ENCODE peak calls at places on chromosomes 13 and 19, in four cellular contexts. M, I, U and K are unnamed samples.

GRCh38 chr19:23716792-23717191 is 29.8 kb upstream of the ZNF675 start:
- DNase-seq in U (no peak), I (no peak), M (peak; percentile 36), K (no peak)

GRCh38 chr13:63481334-63481733 is 2065.7 kb upstream of the PCDH20 start:
- DNase-seq in I (no peak), M (peak; percentile 21), U (no peak), K (no peak)

GRCh38 chr19:44111910-44112463 is 1.2 kb upstream of the ZNF225 start:
- DNase-seq in M (peak; percentile 24), U (no peak), I (no peak), K (no peak)

GRCh38 chr19:38411041-38411712 is 8.3 kb downstream of the FAM98C start:
- DNase-seq in M (no peak), I (no peak), U (no peak), K (no peak)

GRCh38 chr13:50969691-50970090 is 60.1 kb downstream of the RNASEH2B start:
- DNase-seq in M (no peak), U (no peak), I (no peak), K (no peak)

GRCh38 chr19:7968796-7969559 is 25.5 kb upstream of the TIMM44 start:
- DNase-seq in U (no peak), M (no peak), I (no peak), K (no peak)

GRCh38 chr13:96090240-96091101 is 564 bp downstream of the HS6ST3 start:
- DNase-seq in M (peak; percentile 81), U (no peak), I (no peak), K (no peak)

GRCh38 chr19:35585844-35586243 is at the start of gene PMIS2:
- DNase-seq in I (no peak), M (peak; percentile 64), U (no peak), K (no peak)

GRCh38 chr13:37173214-37173613 is 67.8 kb upstream of the CSNK1A1L start:
- DNase-seq in U (no peak), I (no peak), M (no peak), K (no peak)

GRCh38 chr19:54069482-54069881 is 5.8 kb upstream of the VSTM1 start:
- DNase-seq in M (no peak), U (no peak), I (no peak), K (no peak)

GRCh38 chr13:63345835-63346234 is 1930.2 kb upstream of the PCDH20 start:
- DNase-seq in M (no peak), I (no peak), U (no peak), K (no peak)

GRCh38 chr13:74920945-74921725 is 560.8 kb downstream of the TBC1D4 start:
- DNase-seq in U (no peak), I (no peak), M (no peak), K (no peak)

GRCh38 chr13:106858910-106859309 is 291.0 kb upstream of the ARGLU1 start:
- DNase-seq in U (no peak), M (no peak), I (no peak), K (no peak)

GRCh38 chr19:4012092-4012974 is 4.8 kb downstream of the PIAS4 start:
- DNase-seq in M (peak; percentile 10), I (peak; percentile 78), U (no peak), K (peak; percentile 76)

GRCh38 chr13:44191504-44192171 is 182.0 kb upstream of the SERP2 start:
- DNase-seq in U (peak; percentile 81), I (peak; percentile 56), M (peak; percentile 58), K (no peak)

GRCh38 chr13:44854264-44855060 is 134.8 kb downstream of the NUFIP1 start:
- DNase-seq in I (peak; percentile 94), M (no peak), U (no peak), K (no peak)

GRCh38 chr19:17125052-17125727 is 49.6 kb downstream of the MYO9B start:
- DNase-seq in M (no peak), U (no peak), I (no peak), K (no peak)

GRCh38 chr19:56839665-56840451 is 668 bp downstream of the PEG3 start:
- DNase-seq in I (no peak), U (no peak), M (peak; percentile 72), K (peak; percentile 97)

GRCh38 chr19:28154077-28154476 is 1058.9 kb downstream of the UQCRFS1 start:
- DNase-seq in U (no peak), M (no peak), I (no peak), K (no peak)

GRCh38 chr13:79936368-79937136 is 404.4 kb downstream of the SPRY2 start:
- DNase-seq in I (peak; percentile 9), U (no peak), M (peak; percentile 61), K (peak; percentile 75)

GRCh38 chr19:38685666-38686529 is 38.4 kb downstream of the ACTN4 start:
- DNase-seq in I (no peak), M (peak; percentile 56), U (peak; percentile 28), K (no peak)

GRCh38 chr13:89514534-89515312 is 1832.8 kb upstream of the MIR17HG start:
- DNase-seq in U (no peak), I (no peak), M (no peak), K (no peak)
- H3K27ac ChIP-seq in U (no peak overlapping the region), I (no peak overlapping the region), M (no peak overlapping the region), K (no peak overlapping the region)

DNA sequence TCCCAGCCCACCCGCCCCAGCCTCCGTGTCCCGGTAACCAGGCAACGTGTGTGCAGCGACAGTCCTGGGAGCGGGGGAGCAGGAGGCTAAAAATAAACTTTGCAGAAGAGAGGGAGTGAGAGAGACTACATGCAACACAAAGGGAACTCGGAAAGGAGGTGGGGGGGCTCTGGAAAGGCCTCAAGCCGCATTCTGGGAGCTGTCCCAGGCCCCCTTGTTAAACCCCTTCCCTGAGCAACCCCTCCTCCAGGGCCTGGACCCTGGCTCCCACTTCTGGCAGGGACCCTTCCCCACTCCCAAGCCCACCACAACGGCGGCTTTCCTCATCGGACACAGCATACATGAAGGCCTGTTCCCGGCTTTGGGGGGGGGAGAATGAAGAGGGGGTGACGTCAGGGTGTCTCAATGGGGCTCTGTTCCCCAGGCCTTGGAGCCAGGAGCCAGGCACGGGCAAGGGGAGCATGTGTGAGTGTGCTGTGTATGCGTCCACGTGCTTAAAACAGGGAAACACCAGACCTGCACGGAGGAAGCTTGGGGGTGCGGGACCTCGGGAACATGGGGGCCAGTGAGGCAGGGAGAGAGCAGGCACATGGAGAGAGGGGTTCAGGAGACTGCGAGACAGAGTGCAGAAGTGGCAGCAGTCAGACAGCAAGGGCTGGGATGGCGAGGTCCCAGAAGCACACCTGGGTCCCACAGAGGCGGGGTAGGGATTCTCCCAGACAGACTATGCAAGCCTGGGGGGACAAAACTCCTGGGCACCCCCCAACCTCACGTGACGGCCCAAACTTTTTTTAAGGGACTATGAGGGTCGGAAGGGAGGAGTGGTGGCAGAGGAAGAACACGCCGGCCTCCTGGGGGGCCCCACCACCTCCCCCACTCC is 2.3 kb downstream of the ERF start:
- DNase-seq in M (peak; percentile 53), U (no peak), I (no peak), K (no peak)
- TF ChIP-seq POLR2AphosphoS5 in M (no peak), U (no peak), I (no peak), K (peak; percentile 11)

GRCh38 chr13:41079725-41080124 is 18.4 kb downstream of the WBP4 start:
- DNase-seq in M (no peak), I (no peak), U (no peak), K (no peak)
- H3K9me3 ChIP-seq in M (no peaks in the 10 kb centered on the region), I (no peaks in the 10 kb centered on the region), U (no peaks in the 10 kb centered on the region), K (no peaks in the 10 kb centered on the region)

GRCh38 chr13:48412881-48413351 is at the start of gene LPAR6:
- DNase-seq in I (peak; percentile 74), U (no peak), M (no peak), K (no peak)
- H3K27ac ChIP-seq in I (peak within 1 kb of the TSS; percentile 86), U (no peak within 1 kb of the TSS), M (no peak within 1 kb of the TSS), K (peak within 1 kb of the TSS; percentile 83)

DNA sequence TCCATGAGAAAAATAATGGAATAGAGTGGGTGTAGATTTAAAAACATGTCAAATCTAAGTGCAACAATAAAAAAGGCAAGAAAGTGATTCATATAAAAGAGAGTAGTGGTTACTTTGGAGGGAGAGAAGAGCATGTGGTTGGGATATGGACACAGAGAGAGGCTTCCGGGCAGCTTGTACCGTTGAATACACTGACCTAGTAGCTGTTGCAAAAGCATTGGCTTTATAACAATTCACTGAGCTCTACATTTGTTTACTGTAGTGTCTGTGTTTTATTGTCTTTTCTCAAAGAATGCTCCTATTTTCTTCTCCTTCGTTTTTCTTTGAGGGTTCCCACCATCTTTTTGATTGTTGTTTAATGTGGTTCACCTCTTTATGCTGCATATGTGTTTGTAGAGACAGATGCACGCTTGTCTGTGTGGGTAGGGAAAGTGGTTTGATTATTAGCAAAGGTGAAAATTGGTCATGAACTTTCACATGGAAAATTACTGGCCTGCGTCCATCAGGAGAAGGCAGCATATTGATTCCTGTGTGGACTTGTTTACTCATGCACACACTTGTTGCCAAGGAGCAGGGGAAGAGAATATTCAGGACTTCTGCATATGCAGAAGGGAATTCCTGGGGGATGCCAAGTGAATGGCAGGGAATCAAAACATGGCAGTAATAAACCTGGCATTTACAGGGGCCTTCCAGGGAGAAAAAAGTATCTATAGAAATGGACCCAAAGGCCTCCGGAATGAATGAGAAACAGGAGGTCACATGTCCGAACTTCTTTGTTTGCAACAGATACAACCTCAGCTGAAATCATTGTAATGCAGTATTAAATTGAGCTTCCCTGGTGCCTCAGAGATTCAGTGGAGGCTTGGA is 30.0 kb upstream of the IRS2 start:
- DNase-seq in I (no peak), U (no peak), M (no peak), K (no peak)
- TF ChIP-seq POLR2AphosphoS5 in I (peak; percentile 19), U (no peak), M (no peak), K (no peak)